ENCODE peak calls at places on chromosomes 4 and X, in eight cellular contexts. One of them, this sample, is unnamed. For H3K4me1, the result is how much of the 10 kb centered on the place peaks cover.

GRCh38 chr4:7192252-7193039 is at the start of gene SORCS2:
- DNase-seq in hepatocyte: peak
- DNase-seq in ascending aorta: no peak
- DNase-seq in heart left ventricle: peak
- DNase-seq in neural progenitor cell: peak
- DNase-seq in right lobe of liver: peak
- DNase-seq in heart right ventricle: peak
- DNase-seq in upper lobe of left lung: peak
- DNase-seq in this sample: no peak

GRCh38 chr4:39495446-39496208 is 31.6 kb downstream of the UGDH start:
- DNase-seq in heart left ventricle: no peak
- DNase-seq in hepatocyte: no peak
- DNase-seq in right lobe of liver: no peak
- DNase-seq in neural progenitor cell: no peak
- DNase-seq in heart right ventricle: no peak
- DNase-seq in ascending aorta: no peak
- DNase-seq in upper lobe of left lung: no peak
- DNase-seq in this sample: no peak

GRCh38 chr4:117986331-117986730 is 48.0 kb upstream of the NDST3 start:
- DNase-seq in heart left ventricle: no peak
- DNase-seq in heart right ventricle: no peak
- DNase-seq in hepatocyte: no peak
- DNase-seq in right lobe of liver: no peak
- DNase-seq in ascending aorta: no peak
- DNase-seq in neural progenitor cell: no peak
- DNase-seq in upper lobe of left lung: no peak
- DNase-seq in this sample: no peak

GRCh38 chrX:93422693-93423092 is 250.7 kb downstream of the NAP1L3 start:
- DNase-seq in neural progenitor cell: peak
- DNase-seq in right lobe of liver: no peak
- DNase-seq in hepatocyte: peak
- DNase-seq in ascending aorta: no peak
- DNase-seq in heart right ventricle: no peak
- DNase-seq in heart left ventricle: no peak
- DNase-seq in upper lobe of left lung: no peak
- DNase-seq in this sample: no peak

GRCh38 chr4:107034982-107035710 is 967 bp downstream of the DKK2 start:
- DNase-seq in neural progenitor cell: peak
- DNase-seq in ascending aorta: no peak
- DNase-seq in upper lobe of left lung: no peak
- DNase-seq in heart right ventricle: no peak
- DNase-seq in hepatocyte: peak
- DNase-seq in right lobe of liver: peak
- DNase-seq in heart left ventricle: no peak
- DNase-seq in this sample: no peak

GRCh38 chrX:125210146-125210545 is 109.5 kb upstream of the TEX13C start:
- DNase-seq in hepatocyte: no peak
- DNase-seq in neural progenitor cell: peak
- DNase-seq in upper lobe of left lung: no peak
- DNase-seq in right lobe of liver: no peak
- DNase-seq in heart right ventricle: no peak
- DNase-seq in ascending aorta: no peak
- DNase-seq in heart left ventricle: no peak
- DNase-seq in this sample: no peak

GRCh38 chrX:73830489-73831414 is 267.8 kb downstream of the CHIC1 start:
- DNase-seq in hepatocyte: no peak
- DNase-seq in heart left ventricle: no peak
- DNase-seq in upper lobe of left lung: no peak
- DNase-seq in ascending aorta: no peak
- DNase-seq in heart right ventricle: no peak
- DNase-seq in right lobe of liver: no peak
- DNase-seq in neural progenitor cell: no peak
- DNase-seq in this sample: no peak

GRCh38 chrX:24494544-24495113 is 29.5 kb downstream of the PDK3 start:
- DNase-seq in neural progenitor cell: peak
- DNase-seq in heart left ventricle: no peak
- DNase-seq in upper lobe of left lung: peak
- DNase-seq in ascending aorta: no peak
- DNase-seq in right lobe of liver: no peak
- DNase-seq in hepatocyte: peak
- DNase-seq in heart right ventricle: peak
- DNase-seq in this sample: no peak

GRCh38 chr4:173014113-173014558 is 154.5 kb upstream of the GALNT7 start:
- DNase-seq in heart right ventricle: peak
- DNase-seq in upper lobe of left lung: no peak
- DNase-seq in neural progenitor cell: peak
- DNase-seq in right lobe of liver: no peak
- DNase-seq in ascending aorta: no peak
- DNase-seq in heart left ventricle: peak
- DNase-seq in hepatocyte: peak
- DNase-seq in this sample: no peak

GRCh38 chr4:55012363-55013255 is 112.8 kb downstream of the KDR start:
- DNase-seq in hepatocyte: no peak
- DNase-seq in right lobe of liver: no peak
- DNase-seq in neural progenitor cell: no peak
- DNase-seq in heart left ventricle: no peak
- DNase-seq in ascending aorta: no peak
- DNase-seq in upper lobe of left lung: no peak
- DNase-seq in heart right ventricle: no peak
- DNase-seq in this sample: no peak

GRCh38 chr4:101020956-101021355 is 326.4 kb downstream of the PPP3CA start:
- DNase-seq in right lobe of liver: no peak
- DNase-seq in heart left ventricle: no peak
- DNase-seq in ascending aorta: no peak
- DNase-seq in upper lobe of left lung: no peak
- DNase-seq in hepatocyte: no peak
- DNase-seq in neural progenitor cell: no peak
- DNase-seq in heart right ventricle: no peak
- DNase-seq in this sample: no peak

GRCh38 chrX:24561121-24561520 is 86.0 kb downstream of the PCYT1B start:
- DNase-seq in neural progenitor cell: peak
- DNase-seq in hepatocyte: no peak
- DNase-seq in right lobe of liver: no peak
- DNase-seq in heart right ventricle: no peak
- DNase-seq in ascending aorta: no peak
- DNase-seq in heart left ventricle: no peak
- DNase-seq in upper lobe of left lung: no peak
- DNase-seq in this sample: no peak

GRCh38 chr4:78621395-78621794 is 69.8 kb downstream of the ANXA3 start:
- DNase-seq in ascending aorta: no peak
- DNase-seq in upper lobe of left lung: no peak
- DNase-seq in right lobe of liver: no peak
- DNase-seq in neural progenitor cell: no peak
- DNase-seq in heart right ventricle: no peak
- DNase-seq in hepatocyte: no peak
- DNase-seq in heart left ventricle: no peak
- DNase-seq in this sample: no peak

GRCh38 chr4:4430492-4431195 is 43.7 kb downstream of the NSG1 start:
- DNase-seq in upper lobe of left lung: no peak
- DNase-seq in heart right ventricle: no peak
- DNase-seq in right lobe of liver: no peak
- DNase-seq in ascending aorta: no peak
- DNase-seq in hepatocyte: peak
- DNase-seq in neural progenitor cell: peak
- DNase-seq in heart left ventricle: peak
- DNase-seq in this sample: no peak

GRCh38 chr4:7166981-7167700 is 25.2 kb upstream of the SORCS2 start:
- DNase-seq in hepatocyte: peak
- DNase-seq in heart right ventricle: no peak
- DNase-seq in neural progenitor cell: no peak
- DNase-seq in right lobe of liver: no peak
- DNase-seq in heart left ventricle: no peak
- DNase-seq in ascending aorta: no peak
- DNase-seq in upper lobe of left lung: no peak
- DNase-seq in this sample: no peak

GRCh38 chr4:88600129-88600849 is 8.0 kb downstream of the HERC3 start:
- DNase-seq in heart left ventricle: no peak
- DNase-seq in upper lobe of left lung: no peak
- DNase-seq in right lobe of liver: no peak
- DNase-seq in neural progenitor cell: no peak
- DNase-seq in hepatocyte: no peak
- DNase-seq in ascending aorta: no peak
- DNase-seq in heart right ventricle: no peak
- DNase-seq in this sample: no peak

GRCh38 chr4:101774807-101775206 is 15.7 kb upstream of the BANK1 start:
- DNase-seq in hepatocyte: peak
- DNase-seq in upper lobe of left lung: no peak
- DNase-seq in heart left ventricle: no peak
- DNase-seq in ascending aorta: no peak
- DNase-seq in right lobe of liver: no peak
- DNase-seq in heart right ventricle: no peak
- DNase-seq in neural progenitor cell: no peak
- DNase-seq in this sample: no peak

GRCh38 chr4:121189811-121190210 is 25.7 kb upstream of the TNIP3 start:
- DNase-seq in ascending aorta: no peak
- DNase-seq in right lobe of liver: no peak
- DNase-seq in neural progenitor cell: no peak
- DNase-seq in upper lobe of left lung: no peak
- DNase-seq in hepatocyte: no peak
- DNase-seq in heart right ventricle: no peak
- DNase-seq in heart left ventricle: no peak
- DNase-seq in this sample: no peak

GRCh38 chrX:40154229-40154852 is 56.6 kb upstream of the BCOR start:
- DNase-seq in neural progenitor cell: peak
- DNase-seq in heart left ventricle: peak
- DNase-seq in right lobe of liver: peak
- DNase-seq in ascending aorta: no peak
- DNase-seq in heart right ventricle: peak
- DNase-seq in upper lobe of left lung: no peak
- DNase-seq in hepatocyte: peak
- DNase-seq in this sample: no peak

GRCh38 chrX:551306-551705 is 79.3 kb upstream of the SHOX start:
- DNase-seq in heart left ventricle: no peak
- DNase-seq in neural progenitor cell: no peak
- DNase-seq in ascending aorta: no peak
- DNase-seq in heart right ventricle: no peak
- DNase-seq in upper lobe of left lung: no peak
- DNase-seq in right lobe of liver: no peak
- DNase-seq in hepatocyte: no peak
- DNase-seq in this sample: no peak

GRCh38 chr4:114302472-114302871 is 296.1 kb upstream of the UGT8 start:
- DNase-seq in right lobe of liver: no peak
- DNase-seq in ascending aorta: no peak
- DNase-seq in heart left ventricle: no peak
- DNase-seq in upper lobe of left lung: no peak
- DNase-seq in hepatocyte: no peak
- DNase-seq in heart right ventricle: no peak
- DNase-seq in neural progenitor cell: no peak
- DNase-seq in this sample: no peak

GRCh38 chr4:77142642-77143020 is 14.4 kb upstream of the CCNG2 start:
- DNase-seq in upper lobe of left lung: no peak
- DNase-seq in heart right ventricle: no peak
- DNase-seq in neural progenitor cell: no peak
- DNase-seq in hepatocyte: no peak
- DNase-seq in ascending aorta: no peak
- DNase-seq in heart left ventricle: no peak
- DNase-seq in right lobe of liver: no peak
- DNase-seq in this sample: no peak
- H3K4me1 ChIP-seq in upper lobe of left lung: under half
- H3K4me1 ChIP-seq in heart right ventricle: under half
- H3K4me1 ChIP-seq in neural progenitor cell: under half
- H3K4me1 ChIP-seq in hepatocyte: under half
- H3K4me1 ChIP-seq in ascending aorta: under half
- H3K4me1 ChIP-seq in heart left ventricle: under half
- H3K4me1 ChIP-seq in right lobe of liver: under half
- H3K4me1 ChIP-seq in this sample: under half

GRCh38 chr4:86963697-86964096 is 28.9 kb downstream of the AFF1 start:
- DNase-seq in neural progenitor cell: no peak
- DNase-seq in ascending aorta: no peak
- DNase-seq in right lobe of liver: no peak
- DNase-seq in heart right ventricle: no peak
- DNase-seq in hepatocyte: no peak
- DNase-seq in heart left ventricle: no peak
- DNase-seq in upper lobe of left lung: no peak
- DNase-seq in this sample: no peak
- H3K4me1 ChIP-seq in neural progenitor cell: half or more
- H3K4me1 ChIP-seq in ascending aorta: under half
- H3K4me1 ChIP-seq in right lobe of liver: under half
- H3K4me1 ChIP-seq in heart right ventricle: under half
- H3K4me1 ChIP-seq in hepatocyte: under half
- H3K4me1 ChIP-seq in heart left ventricle: under half
- H3K4me1 ChIP-seq in upper lobe of left lung: under half
- H3K4me1 ChIP-seq in this sample: under half

DNA sequence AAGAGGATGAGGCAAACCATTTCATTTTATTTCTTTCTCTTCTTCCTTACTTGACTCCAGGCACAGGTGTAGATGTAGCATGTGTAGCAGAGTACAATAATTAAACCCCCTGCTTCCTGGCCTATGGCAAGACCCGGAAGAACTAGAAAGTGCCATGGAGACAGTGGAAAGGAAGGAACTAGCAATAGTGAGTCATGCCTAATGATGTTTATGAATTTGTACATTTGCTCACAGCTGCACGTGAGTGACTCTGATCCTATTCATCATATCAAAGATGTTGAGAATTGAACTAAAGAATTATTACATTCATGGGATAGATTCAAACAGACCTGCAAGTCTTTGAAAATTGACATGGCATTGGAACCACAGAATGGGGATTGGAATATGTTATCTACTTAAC is 2233.9 kb upstream of the TENM3 start:
- DNase-seq in upper lobe of left lung: no peak
- DNase-seq in hepatocyte: no peak
- DNase-seq in heart right ventricle: no peak
- DNase-seq in ascending aorta: no peak
- DNase-seq in right lobe of liver: no peak
- DNase-seq in neural progenitor cell: no peak
- DNase-seq in heart left ventricle: no peak
- DNase-seq in this sample: no peak
- H3K4me1 ChIP-seq in upper lobe of left lung: under half
- H3K4me1 ChIP-seq in hepatocyte: under half
- H3K4me1 ChIP-seq in heart right ventricle: under half
- H3K4me1 ChIP-seq in ascending aorta: under half
- H3K4me1 ChIP-seq in right lobe of liver: under half
- H3K4me1 ChIP-seq in neural progenitor cell: under half
- H3K4me1 ChIP-seq in heart left ventricle: under half
- H3K4me1 ChIP-seq in this sample: under half

GRCh38 chrX:65685112-65685511 is 17.7 kb downstream of the MSN start:
- DNase-seq in right lobe of liver: no peak
- DNase-seq in heart left ventricle: no peak
- DNase-seq in hepatocyte: no peak
- DNase-seq in heart right ventricle: no peak
- DNase-seq in neural progenitor cell: no peak
- DNase-seq in upper lobe of left lung: no peak
- DNase-seq in ascending aorta: no peak
- DNase-seq in this sample: no peak

GRCh38 chrX:65688403-65688881 is 21.0 kb downstream of the MSN start:
- DNase-seq in heart left ventricle: no peak
- DNase-seq in right lobe of liver: no peak
- DNase-seq in neural progenitor cell: no peak
- DNase-seq in hepatocyte: no peak
- DNase-seq in ascending aorta: no peak
- DNase-seq in heart right ventricle: no peak
- DNase-seq in upper lobe of left lung: peak
- DNase-seq in this sample: no peak

GRCh38 chrX:65686246-65686645 is 18.8 kb downstream of the MSN start:
- DNase-seq in ascending aorta: no peak
- DNase-seq in neural progenitor cell: no peak
- DNase-seq in upper lobe of left lung: peak
- DNase-seq in heart left ventricle: peak
- DNase-seq in heart right ventricle: no peak
- DNase-seq in hepatocyte: no peak
- DNase-seq in right lobe of liver: no peak
- DNase-seq in this sample: no peak

GRCh38 chrX:65689377-65689776 is 21.9 kb downstream of the MSN start:
- DNase-seq in right lobe of liver: no peak
- DNase-seq in heart left ventricle: no peak
- DNase-seq in hepatocyte: no peak
- DNase-seq in upper lobe of left lung: no peak
- DNase-seq in ascending aorta: no peak
- DNase-seq in neural progenitor cell: no peak
- DNase-seq in heart right ventricle: no peak
- DNase-seq in this sample: no peak

GRCh38 chrX:65687367-65687766 is 19.9 kb downstream of the MSN start:
- DNase-seq in ascending aorta: no peak
- DNase-seq in heart left ventricle: no peak
- DNase-seq in heart right ventricle: no peak
- DNase-seq in upper lobe of left lung: no peak
- DNase-seq in neural progenitor cell: no peak
- DNase-seq in hepatocyte: no peak
- DNase-seq in right lobe of liver: no peak
- DNase-seq in this sample: no peak
- H3K4me1 ChIP-seq in ascending aorta: under half
- H3K4me1 ChIP-seq in heart left ventricle: half or more
- H3K4me1 ChIP-seq in heart right ventricle: under half
- H3K4me1 ChIP-seq in upper lobe of left lung: half or more
- H3K4me1 ChIP-seq in neural progenitor cell: under half
- H3K4me1 ChIP-seq in hepatocyte: under half
- H3K4me1 ChIP-seq in right lobe of liver: under half
- H3K4me1 ChIP-seq in this sample: half or more